ENCODE peak calls at places on chromosomes 4 and X, in eight cellular contexts. S, G, Q, K, A, P, Y and T are unnamed samples.

GRCh38 chr4:120830204-120830603 is 92.3 kb downstream of the PRDM5 start:
- DNase-seq in P (no peak), G (no peak), K (no peak), S (no peak), A (no peak), Y (no peak), Q (no peak), T (no peak)

GRCh38 chrX:40471965-40472648 is 108.7 kb upstream of the ATP6AP2 start:
- DNase-seq in Q (peak; percentile 37), K (peak; percentile 35), S (peak; percentile 10), P (peak; percentile 2), Y (no peak), A (no peak), G (peak; percentile 30), T (peak; percentile 71)

GRCh38 chr4:6493668-6494304 is 21.4 kb upstream of the PPP2R2C start:
- DNase-seq in Q (no peak), K (no peak), A (no peak), Y (no peak), G (no peak), S (no peak), P (no peak), T (no peak)

GRCh38 chr4:89434364-89434988 is 126.9 kb upstream of the GPRIN3 start:
- DNase-seq in S (peak; percentile 53), K (no peak), G (peak; percentile 25), A (no peak), Q (no peak), Y (no peak), P (no peak), T (no peak)

GRCh38 chr4:138184881-138185280 is 57.3 kb downstream of the SLC7A11 start:
- DNase-seq in P (no peak), Q (no peak), A (no peak), S (no peak), Y (no peak), K (no peak), G (no peak), T (no peak)

GRCh38 chr4:156052116-156052515 is 98.5 kb upstream of the CTSO start:
- DNase-seq in P (no peak), S (no peak), G (no peak), Y (no peak), K (no peak), Q (no peak), A (no peak), T (no peak)

GRCh38 chrX:38342853-38343778 is 9.3 kb upstream of the OTC start:
- DNase-seq in S (peak; percentile 24), G (no peak), A (no peak), P (no peak), Q (no peak), Y (no peak), K (peak; percentile 97), T (no peak)

GRCh38 chr4:7206385-7206784 is 14.0 kb downstream of the SORCS2 start:
- DNase-seq in G (peak; percentile 80), Q (peak; percentile 68), S (peak; percentile 41), Y (peak; percentile 79), P (no peak), A (no peak), K (no peak), T (peak; percentile 92)

GRCh38 chr4:99715286-99715685 is 57.7 kb upstream of the C4orf54 start:
- DNase-seq in S (no peak), A (no peak), Q (no peak), G (no peak), K (no peak), P (no peak), Y (no peak), T (no peak)

GRCh38 chr4:186728631-186729271 is 5.1 kb upstream of the FAT1 start:
- DNase-seq in A (no peak), S (peak; percentile 50), P (no peak), G (no peak), Q (no peak), Y (no peak), K (peak; percentile 86), T (no peak)

DNA sequence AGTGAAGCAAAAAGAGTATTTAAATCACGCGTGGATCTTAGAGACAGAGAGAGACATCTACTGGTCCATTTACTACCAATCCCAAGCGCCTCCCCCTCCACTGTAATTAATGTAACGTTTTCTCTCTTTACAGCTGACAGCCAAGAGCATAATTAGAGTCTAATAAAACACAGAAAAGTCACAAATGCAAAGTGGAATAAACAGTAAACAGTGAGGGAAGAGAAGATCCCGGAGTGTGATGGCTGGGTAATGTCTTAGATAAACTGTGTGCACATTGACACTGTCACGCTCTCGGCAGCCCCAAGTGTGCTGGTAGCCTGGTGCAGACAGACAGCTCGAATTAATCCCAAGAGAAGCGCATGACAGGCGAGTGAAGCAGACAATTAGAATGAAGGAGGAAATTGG is 100.3 kb downstream of the CXXC4 start:
- DNase-seq in Q (no peak), S (no peak), K (no peak), P (no peak), A (no peak), G (no peak), Y (no peak), T (no peak)
- H3K4me3 ChIP-seq in Q (no peak overlapping the region), S (no peak overlapping the region), K (no peak overlapping the region), P (no peak overlapping the region), A (no peak overlapping the region), G (no peak overlapping the region), Y (no peak overlapping the region), T (peak overlapping the region; percentile 9)

GRCh38 chrX:54044877-54045328 is 630 bp upstream of the PHF8 start:
- DNase-seq in Q (no peak), G (no peak), S (no peak), Y (no peak), P (no peak), K (peak; percentile 84), A (no peak), T (peak; percentile 4)

GRCh38 chrX:54043084-54043483 is 1.2 kb downstream of the PHF8 start:
- DNase-seq in A (no peak), P (peak; percentile 0), K (no peak), Q (no peak), S (no peak), G (no peak), Y (no peak), T (no peak)

GRCh38 chrX:54043696-54044125 is 562 bp downstream of the PHF8 start:
- DNase-seq in P (peak; percentile 26), G (no peak), S (no peak), Y (no peak), K (no peak), Q (peak; percentile 11), A (no peak), T (no peak)

GRCh38 chrX:54045563-54046228 is 1.4 kb upstream of the PHF8 start:
- DNase-seq in G (no peak), A (no peak), S (peak; percentile 61), K (peak; percentile 87), Q (no peak), P (no peak), Y (no peak), T (no peak)

DNA sequence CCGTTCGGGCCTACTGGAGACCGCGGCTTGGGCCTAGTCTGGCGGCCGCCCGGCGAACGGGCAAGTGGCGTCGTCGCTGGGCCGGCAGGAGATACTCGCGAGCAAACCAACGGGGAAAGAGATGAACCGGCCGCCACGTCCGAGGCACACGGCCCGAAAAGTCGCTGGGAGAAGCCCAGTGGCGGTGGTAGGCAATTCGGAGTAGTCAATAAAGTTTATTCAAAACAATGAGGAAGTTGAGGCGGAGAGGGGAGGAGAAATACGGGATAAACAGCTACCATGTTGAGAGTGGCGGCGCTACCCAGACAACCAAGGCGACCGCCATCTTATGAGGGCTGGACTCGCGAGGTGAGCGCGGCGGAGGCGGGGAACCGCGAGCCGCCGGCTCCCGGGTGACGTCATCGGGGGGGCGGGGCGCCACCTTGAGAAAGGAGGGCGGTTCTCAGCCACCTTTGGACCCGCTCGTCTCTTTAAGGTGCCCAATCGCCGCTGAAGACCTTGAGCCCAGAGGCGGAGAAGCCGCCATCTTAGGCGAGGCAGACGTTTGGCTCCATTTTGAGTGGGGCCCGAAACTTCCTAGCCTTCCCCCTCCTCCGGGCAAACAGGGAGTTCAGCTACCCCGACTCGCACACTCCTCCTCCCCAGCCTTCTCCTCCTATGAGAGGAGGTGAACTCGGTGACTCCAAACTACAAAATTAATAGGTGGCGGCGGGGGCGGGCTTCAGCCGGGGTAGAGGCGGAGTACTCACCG is at the start of gene PHF8:
- DNase-seq in Y (peak; percentile 98), Q (peak; percentile 95), A (peak; percentile 89), P (peak; percentile 90), S (peak; percentile 97), K (peak; percentile 86), G (peak; percentile 90), T (peak; percentile 84)
- H3K4me3 ChIP-seq in Y (peak within 1 kb of the TSS; percentile 85), Q (peak within 1 kb of the TSS; percentile 63), A (peak within 1 kb of the TSS; percentile 94), P (peak within 1 kb of the TSS; percentile 86), S (peak within 1 kb of the TSS; percentile 77), K (peak within 1 kb of the TSS; percentile 74), G (peak within 1 kb of the TSS; percentile 71), T (peak within 1 kb of the TSS; percentile 75)

GRCh38 chr4:144465546-144465945 is 180.4 kb upstream of the HHIP start:
- DNase-seq in S (no peak), Q (no peak), P (no peak), K (no peak), A (no peak), G (no peak), Y (no peak), T (no peak)

GRCh38 chr4:144461906-144462305 is 184.1 kb upstream of the HHIP start:
- DNase-seq in G (no peak), P (no peak), A (no peak), K (no peak), Q (no peak), Y (no peak), S (no peak), T (no peak)

GRCh38 chr4:144463896-144464295 is 182.1 kb upstream of the HHIP start:
- DNase-seq in P (no peak), G (no peak), A (no peak), S (no peak), Q (no peak), Y (no peak), K (no peak), T (no peak)

GRCh38 chr4:144463236-144463635 is 182.7 kb upstream of the HHIP start:
- DNase-seq in A (no peak), G (no peak), Y (no peak), P (no peak), S (no peak), K (no peak), Q (no peak), T (no peak)
- H3K4me3 ChIP-seq in A (no peak overlapping the region), G (no peak overlapping the region), Y (no peak overlapping the region), P (no peak overlapping the region), S (no peak overlapping the region), K (no peak overlapping the region), Q (no peak overlapping the region), T (no peak overlapping the region)

GRCh38 chr4:82043809-82044137 is 330.0 kb downstream of the HNRNPD start:
- DNase-seq in K (no peak), P (no peak), Q (no peak), A (no peak), S (no peak), Y (no peak), G (no peak), T (no peak)

GRCh38 chr4:82043081-82043808 is 330.5 kb downstream of the HNRNPD start:
- DNase-seq in K (peak; percentile 81), P (no peak), S (no peak), A (no peak), Y (no peak), Q (no peak), G (no peak), T (no peak)

GRCh38 chr4:82042042-82042441 is 331.7 kb downstream of the HNRNPD start:
- DNase-seq in Q (no peak), K (no peak), G (no peak), S (no peak), Y (no peak), P (no peak), A (no peak), T (no peak)

GRCh38 chr4:82045267-82045666 is 328.5 kb downstream of the HNRNPD start:
- DNase-seq in P (no peak), K (no peak), Q (no peak), S (no peak), A (no peak), Y (no peak), G (no peak), T (no peak)

GRCh38 chr4:82044141-82044993 is 329.4 kb downstream of the HNRNPD start:
- DNase-seq in S (peak; percentile 18), Q (peak; percentile 12), Y (peak; percentile 76), K (no peak), G (peak; percentile 19), A (peak; percentile 14), P (no peak), T (peak; percentile 18)
- H3K4me3 ChIP-seq in S (peak overlapping the region; percentile 31), Q (peak overlapping the region; percentile 31), Y (peak overlapping the region; percentile 49), K (no peak overlapping the region), G (peak overlapping the region; percentile 35), A (peak overlapping the region; percentile 41), P (no peak overlapping the region), T (peak overlapping the region; percentile 45)